ENCODE peak calls at places on chromosome 16, in five cellular contexts. K, N, T, C and A are unnamed samples. For H3K36me3, the result is how much of the 10 kb centered on the place peaks cover.

GRCh38 chr16:22878955-22879354 is 65.0 kb downstream of the HS3ST2 start:
- DNase-seq in K (no peak), N (no peak), T (no peak), C (no peak), A (no peak)

GRCh38 chr16:16167927-16168326 is 55.4 kb downstream of the ABCC6 start:
- DNase-seq in K (no peak), N (no peak), T (no peak), C (no peak), A (no peak)

GRCh38 chr16:81863630-81864352 is 84.7 kb downstream of the PLCG2 start:
- DNase-seq in K (no peak), N (no peak), T (peak), C (no peak), A (no peak)

GRCh38 chr16:53900678-53901077 is 196.7 kb downstream of the FTO start:
- DNase-seq in K (peak), N (no peak), T (no peak), C (no peak), A (no peak)

GRCh38 chr16:55282441-55282840 is 41.6 kb upstream of the IRX6 start:
- DNase-seq in K (no peak), N (no peak), T (no peak), C (no peak), A (no peak)

GRCh38 chr16:87409153-87409552 is 17.0 kb downstream of the MAP1LC3B start:
- DNase-seq in K (no peak), N (no peak), T (no peak), C (no peak), A (no peak)

GRCh38 chr16:24580665-24581064 is 41.3 kb downstream of the RBBP6 start:
- DNase-seq in K (no peak), N (peak), T (no peak), C (no peak), A (peak)

GRCh38 chr16:8866118-8866883 is 2.5 kb downstream of the CARHSP1 start:
- DNase-seq in K (peak), N (peak), T (peak), C (peak), A (no peak)

GRCh38 chr16:76955629-76956028 is 235.4 kb upstream of the MON1B start:
- DNase-seq in K (no peak), N (no peak), T (no peak), C (no peak), A (peak)

GRCh38 chr16:75113046-75113491 is 3.5 kb downstream of the LDHD start:
- DNase-seq in K (no peak), N (peak), T (no peak), C (no peak), A (no peak)

GRCh38 chr16:46763147-46763546 is 15.0 kb upstream of the MYLK3 start:
- DNase-seq in K (peak), N (no peak), T (no peak), C (no peak), A (peak)

GRCh38 chr16:10165643-10166042 is 16.6 kb downstream of the GRIN2A start:
- DNase-seq in K (no peak), N (no peak), T (no peak), C (no peak), A (no peak)

GRCh38 chr16:14600164-14600563 is 29.9 kb downstream of the PARN start:
- DNase-seq in K (no peak), N (peak), T (peak), C (no peak), A (peak)

GRCh38 chr16:3501783-3502400 is 1.1 kb downstream of the CLUAP1 start:
- DNase-seq in K (no peak), N (no peak), T (no peak), C (no peak), A (no peak)

GRCh38 chr16:8258523-8258922 is 331.8 kb downstream of the TMEM114 start:
- DNase-seq in K (no peak), N (no peak), T (no peak), C (no peak), A (no peak)

GRCh38 chr16:82197540-82198240 is 27.7 kb upstream of the MPHOSPH6 start:
- DNase-seq in K (no peak), N (no peak), T (no peak), C (no peak), A (peak)

GRCh38 chr16:11685844-11686618 is 17.8 kb downstream of the SNN start:
- DNase-seq in K (no peak), N (no peak), T (no peak), C (no peak), A (no peak)

GRCh38 chr16:27315333-27316037 is 1.7 kb downstream of the IL4R start:
- DNase-seq in K (no peak), N (peak), T (peak), C (peak), A (peak)

GRCh38 chr16:78987676-78988075 is 612.9 kb downstream of the MAF start:
- DNase-seq in K (no peak), N (no peak), T (no peak), C (no peak), A (peak)

GRCh38 chr16:49956915-49957314 is 68.1 kb upstream of the CNEP1R1 start:
- DNase-seq in K (no peak), N (no peak), T (no peak), C (no peak), A (no peak)

GRCh38 chr16:20851601-20852000 is 45.3 kb downstream of the REXO5 start:
- DNase-seq in K (no peak), N (peak), T (no peak), C (peak), A (peak)

GRCh38 chr16:67526149-67526732 is 2.4 kb upstream of the RIPOR1 start:
- DNase-seq in K (no peak), N (no peak), T (no peak), C (no peak), A (peak)

GRCh38 chr16:14501331-14502255 is 128.5 kb downstream of the PARN start:
- DNase-seq in K (peak), N (peak), T (peak), C (peak), A (peak)

GRCh38 chr16:49312389-49312990 is 30.9 kb upstream of the CBLN1 start:
- DNase-seq in K (no peak), N (no peak), T (peak), C (no peak), A (no peak)

GRCh38 chr16:51888021-51888420 is 658.9 kb downstream of the TOX3 start:
- DNase-seq in K (no peak), N (no peak), T (no peak), C (no peak), A (peak)

DNA sequence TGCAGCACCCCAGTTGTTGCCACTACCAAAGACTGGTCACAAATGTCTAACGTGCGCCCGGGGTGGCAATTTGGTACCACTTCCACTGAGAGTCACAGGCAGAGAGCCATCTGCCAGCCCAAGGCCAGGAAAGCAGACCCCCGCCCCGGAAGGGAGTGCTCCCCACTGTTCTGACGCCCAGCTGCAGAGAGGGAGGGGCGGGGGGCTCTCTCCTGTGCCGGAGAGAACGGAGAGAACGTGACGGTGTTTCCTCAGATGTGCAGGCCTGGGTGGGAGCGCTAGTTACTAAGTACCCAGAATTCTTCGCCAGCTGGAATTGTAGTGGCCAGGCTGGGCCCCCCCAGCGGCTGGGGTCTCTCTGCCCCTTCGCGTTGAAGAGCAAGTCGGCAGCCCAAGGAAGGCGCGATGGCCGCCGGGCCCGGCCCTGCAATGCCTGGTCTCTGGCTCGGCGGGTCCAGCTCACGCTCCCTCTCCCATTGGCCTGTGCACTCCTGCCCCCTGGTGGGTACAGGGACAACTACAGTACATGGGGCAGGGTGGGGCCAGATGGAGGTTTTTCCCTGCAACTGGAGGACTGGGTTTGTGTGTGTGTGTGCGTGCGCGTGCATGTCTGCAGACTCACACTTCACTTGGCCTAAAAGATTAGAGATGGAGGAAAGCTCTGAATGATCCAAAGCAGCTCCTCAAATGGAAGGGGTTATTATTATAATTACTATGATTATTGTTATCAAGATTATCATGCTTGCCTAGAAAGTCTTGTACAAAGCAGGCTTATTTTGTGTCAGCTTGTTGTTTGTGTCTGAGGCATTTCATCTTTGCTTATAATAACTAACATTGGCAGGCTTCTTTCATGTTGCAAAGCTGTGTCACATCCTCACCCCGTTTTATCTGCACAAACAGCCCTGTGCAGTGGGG is 107.1 kb downstream of the AMFR start:
- DNase-seq in K (peak), N (peak), T (peak), C (peak), A (peak)
- H3K4me3 ChIP-seq in K (peak), N (no peak), T (no peak), C (no peak), A (no peak)

GRCh38 chr16:30378236-30379164 is 3.9 kb downstream of the SEPTIN1 start:
- DNase-seq in K (peak), N (peak), T (peak), C (peak), A (peak)
- TF ChIP-seq CTCF in K (peak), N (peak), T (peak), C (no peak), A (peak)

DNA sequence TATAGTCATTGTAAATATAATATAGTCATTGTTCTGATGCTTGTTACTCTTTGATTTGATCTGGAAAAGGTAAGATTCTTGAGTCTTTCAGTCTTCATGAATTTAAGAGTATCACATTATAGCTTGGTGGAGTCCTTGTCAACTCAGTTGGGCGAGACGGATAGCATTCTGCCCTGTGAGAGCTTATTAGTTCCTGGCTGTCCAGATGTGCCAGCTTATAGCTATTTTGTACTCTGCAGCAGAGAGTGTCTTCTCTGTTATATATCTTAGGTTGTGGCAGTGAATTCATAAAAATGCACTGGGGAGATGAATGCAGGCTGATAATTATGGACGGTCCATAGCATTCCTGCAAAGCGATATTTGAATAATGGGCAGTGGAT is 51.0 kb upstream of the CRISPLD2 start:
- DNase-seq in K (no peak), N (no peak), T (no peak), C (no peak), A (no peak)
- H3K36me3 ChIP-seq in K (half or more), N (under half), T (under half), C (under half), A (under half)

GRCh38 chr16:1584926-1585487 is 26.9 kb downstream of the IFT140 start:
- DNase-seq in K (no peak), N (no peak), T (peak), C (no peak), A (no peak)
- H3K4me3 ChIP-seq in K (no peak), N (no peak), T (no peak), C (no peak), A (no peak)

DNA sequence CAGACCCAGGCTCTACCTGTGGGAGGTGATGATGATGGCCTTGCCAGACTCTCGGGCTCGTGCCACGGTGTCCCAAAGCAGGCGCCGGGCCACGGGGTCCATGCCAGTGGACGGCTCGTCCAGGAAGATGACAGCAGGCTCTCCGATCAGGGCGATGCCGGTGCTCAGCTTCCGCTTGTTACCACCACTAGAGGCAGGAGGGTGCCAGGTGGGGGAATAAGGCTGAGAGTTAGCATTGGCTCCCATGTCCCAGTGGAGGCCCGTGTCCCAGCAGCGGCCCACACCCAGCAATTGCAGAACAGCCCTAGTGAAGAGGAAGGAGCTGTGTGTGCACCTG is 10.3 kb upstream of the RNPS1 start:
- DNase-seq in K (no peak), N (no peak), T (no peak), C (no peak), A (no peak)
- TF ChIP-seq CTCF in K (no peak), N (peak), T (peak), C (no peak), A (peak)

GRCh38 chr16:2060346-2060745 is 12.6 kb downstream of the TSC2 start:
- DNase-seq in K (no peak), N (no peak), T (no peak), C (no peak), A (no peak)

GRCh38 chr16:2061526-2061925 is 13.7 kb downstream of the TSC2 start:
- DNase-seq in K (no peak), N (no peak), T (no peak), C (no peak), A (no peak)

GRCh38 chr16:2062801-2063200 is 15.0 kb downstream of the TSC2 start:
- DNase-seq in K (no peak), N (no peak), T (no peak), C (no peak), A (no peak)

GRCh38 chr16:2058901-2059300 is 11.1 kb downstream of the TSC2 start:
- DNase-seq in K (no peak), N (no peak), T (peak), C (no peak), A (no peak)

DNA sequence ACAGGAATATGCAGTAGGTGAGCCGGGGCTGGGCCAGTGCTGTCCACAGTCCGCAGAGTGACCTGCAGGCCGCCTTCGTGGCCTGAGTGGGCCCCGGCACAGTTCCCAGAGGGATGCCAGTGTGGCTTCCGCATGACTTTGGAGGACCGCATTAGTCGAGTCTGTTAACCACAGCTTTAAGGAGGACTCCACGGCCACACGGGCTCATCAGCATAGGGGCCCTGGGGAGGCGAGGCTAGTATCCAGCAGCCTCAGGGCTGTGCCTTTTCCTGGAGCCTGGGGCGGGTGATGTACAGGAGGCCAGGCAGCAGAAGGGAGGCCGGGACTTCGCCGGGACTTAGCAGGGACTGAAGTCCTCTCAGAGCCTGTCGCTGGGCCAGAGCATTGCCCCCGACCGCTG is 13.2 kb downstream of the TSC2 start:
- DNase-seq in K (no peak), N (no peak), T (no peak), C (no peak), A (no peak)
- H3K36me3 ChIP-seq in K (under half), N (under half), T (under half), C (under half), A (under half)

GRCh38 chr16:56859636-56860035 is 5.4 kb upstream of the SLC12A3 start:
- DNase-seq in K (no peak), N (no peak), T (no peak), C (no peak), A (no peak)

GRCh38 chr16:56861756-56862155 is 3.3 kb upstream of the SLC12A3 start:
- DNase-seq in K (no peak), N (no peak), T (no peak), C (no peak), A (no peak)

GRCh38 chr16:56861092-56861610 is 3.9 kb upstream of the SLC12A3 start:
- DNase-seq in K (peak), N (peak), T (peak), C (no peak), A (no peak)

GRCh38 chr16:56858375-56858774 is 6.6 kb upstream of the SLC12A3 start:
- DNase-seq in K (no peak), N (no peak), T (no peak), C (no peak), A (no peak)

DNA sequence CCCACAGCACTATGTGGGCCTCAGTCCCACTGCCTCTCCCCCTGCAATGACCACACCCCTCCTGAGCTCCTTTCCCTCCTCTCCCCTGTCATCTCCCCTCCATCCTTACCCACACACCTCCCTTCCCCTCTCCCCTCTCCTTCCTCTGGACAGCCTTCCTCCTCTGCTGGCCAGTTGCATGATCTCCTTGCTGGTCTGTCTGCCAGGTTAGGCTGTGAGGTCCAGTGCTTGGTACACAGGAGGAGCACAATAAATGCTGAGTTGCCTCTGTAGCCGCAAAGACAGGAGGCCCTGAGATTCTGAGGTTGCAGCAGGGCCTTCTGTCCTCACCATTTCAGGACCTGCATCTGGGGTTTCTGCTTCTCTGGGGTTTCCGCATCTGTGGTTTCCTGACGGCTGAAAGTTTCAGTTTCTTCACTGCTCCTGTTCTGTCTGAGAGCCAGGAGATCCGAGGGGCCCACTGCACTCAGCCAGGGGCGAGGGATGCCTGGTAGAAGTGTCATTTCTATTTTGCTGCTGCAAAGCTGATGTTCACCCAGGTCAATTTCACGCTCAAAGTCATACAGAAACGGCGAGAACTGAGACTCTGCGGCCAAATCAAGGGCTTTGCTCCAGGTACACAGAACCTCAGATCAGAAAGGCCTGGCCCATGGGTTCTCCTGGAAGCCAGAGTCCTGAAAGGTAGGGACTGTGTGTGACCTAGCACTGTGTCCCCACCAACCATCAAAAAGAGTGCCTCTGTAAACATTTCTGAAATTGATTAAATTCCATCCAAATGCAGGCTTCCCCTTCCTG is 4.6 kb upstream of the SLC12A3 start:
- DNase-seq in K (no peak), N (no peak), T (no peak), C (no peak), A (no peak)
- H3K4me3 ChIP-seq in K (no peak), N (no peak), T (no peak), C (no peak), A (no peak)

GRCh38 chr16:57589374-57589773 is 39.1 kb upstream of the ADGRG1 start:
- DNase-seq in K (no peak), N (no peak), T (no peak), C (no peak), A (no peak)
- TF ChIP-seq CTCF in K (no peak), N (no peak), T (no peak), C (no peak), A (no peak)

GRCh38 chr16:30656974-30657865 is 1.0 kb upstream of the FBRS start:
- DNase-seq in K (no peak), N (no peak), T (no peak), C (no peak), A (peak)

GRCh38 chr16:30658731-30659506 is 688 bp downstream of the FBRS start:
- DNase-seq in K (peak), N (peak), T (peak), C (peak), A (peak)

GRCh38 chr16:30660424-30661251 is 2.4 kb downstream of the FBRS start:
- DNase-seq in K (no peak), N (peak), T (no peak), C (no peak), A (peak)

GRCh38 chr16:30657866-30658730 is at the start of gene FBRS:
- DNase-seq in K (peak), N (peak), T (peak), C (peak), A (peak)

GRCh38 chr16:30659507-30660423 is 1.5 kb downstream of the FBRS start:
- DNase-seq in K (peak), N (no peak), T (peak), C (peak), A (peak)
- H3K36me3 ChIP-seq in K (under half), N (under half), T (under half), C (under half), A (under half)